ENCODE peak calls at places on chromosome 4, in six cellular contexts. A, N, J, U, G and S are unnamed samples.
A peak's percentile ranks its signal among the peaks of the same experiment; 100 is the strongest.

GRCh38 chr4:119707336-119707735 is 78.7 kb upstream of the PDE5A start:
- DNase-seq in A (no peak), N (no peak), J (no peak), U (no peak), G (no peak), S (no peak)

GRCh38 chr4:13540446-13541175 is 3.7 kb downstream of the NKX3-2 start:
- DNase-seq in A (no peak), N (no peak), J (no peak), U (no peak), G (no peak), S (peak; percentile 23)

GRCh38 chr4:3685081-3685645 is 81.0 kb upstream of the ADRA2C start:
- DNase-seq in A (no peak), N (peak; percentile 53), J (no peak), U (no peak), G (no peak), S (no peak)

GRCh38 chr4:20395160-20395773 is 143.6 kb downstream of the SLIT2 start:
- DNase-seq in A (peak; percentile 14), N (no peak), J (no peak), U (peak; percentile 8), G (no peak), S (no peak)

GRCh38 chr4:19216495-19216894 is 1035.2 kb upstream of the SLIT2 start:
- DNase-seq in A (no peak), N (no peak), J (no peak), U (no peak), G (no peak), S (no peak)

GRCh38 chr4:17027495-17027894 is 129.1 kb upstream of the LDB2 start:
- DNase-seq in A (no peak), N (no peak), J (no peak), U (no peak), G (no peak), S (no peak)

GRCh38 chr4:174152717-174153466 is 130.6 kb downstream of the FBXO8 start:
- DNase-seq in A (no peak), N (no peak), J (no peak), U (no peak), G (no peak), S (no peak)

GRCh38 chr4:16597829-16598228 is 300.6 kb downstream of the LDB2 start:
- DNase-seq in A (no peak), N (no peak), J (no peak), U (no peak), G (no peak), S (no peak)

GRCh38 chr4:153950100-153950979 is 161.5 kb upstream of the SFRP2 start:
- DNase-seq in A (no peak), N (no peak), J (peak; percentile 38), U (no peak), G (no peak), S (no peak)

GRCh38 chr4:7973545-7973981 is 33.9 kb upstream of the AFAP1 start:
- DNase-seq in A (no peak), N (no peak), J (no peak), U (no peak), G (no peak), S (no peak)

GRCh38 chr4:59400334-59400733 is 1799.8 kb upstream of the ADGRL3 start:
- DNase-seq in A (no peak), N (no peak), J (no peak), U (no peak), G (no peak), S (no peak)

GRCh38 chr4:151652841-151653547 is 107.8 kb downstream of the GATB start:
- DNase-seq in A (no peak), N (no peak), J (no peak), U (no peak), G (no peak), S (no peak)

GRCh38 chr4:139624441-139625130 is 41.0 kb upstream of the MGST2 start:
- DNase-seq in A (no peak), N (no peak), J (no peak), U (no peak), G (no peak), S (no peak)

GRCh38 chr4:47652092-47652491 is 167.0 kb downstream of the ATP10D start:
- DNase-seq in A (no peak), N (no peak), J (no peak), U (no peak), G (no peak), S (no peak)

GRCh38 chr4:64385177-64385549 is 24.1 kb downstream of the TECRL start:
- DNase-seq in A (no peak), N (no peak), J (no peak), U (no peak), G (no peak), S (no peak)

GRCh38 chr4:152936446-152937279 is 540 bp downstream of the FHDC1 start:
- DNase-seq in A (no peak), N (peak; percentile 77), J (peak; percentile 7), U (peak; percentile 32), G (no peak), S (no peak)

GRCh38 chr4:136650541-136651277 is 881.6 kb downstream of the PCDH18 start:
- DNase-seq in A (no peak), N (no peak), J (no peak), U (no peak), G (no peak), S (no peak)